ENCODE peak calls at places on chromosomes 5 and 9, in four cellular contexts. D, Z, X and T are unnamed samples.

GRCh38 chr5:79241535-79241979 is 5.6 kb downstream of the JMY start:
- DNase-seq in D (peak), Z (no peak), X (no peak), T (no peak)

GRCh38 chr9:15136646-15137045 is 170.4 kb downstream of the TTC39B start:
- DNase-seq in D (no peak), Z (no peak), X (peak), T (peak)

GRCh38 chr9:113476511-113476916 is 13.0 kb downstream of the RGS3 start:
- DNase-seq in D (no peak), Z (no peak), X (no peak), T (no peak)

GRCh38 chr5:58794875-58795274 is 212.0 kb downstream of the RAB3C start:
- DNase-seq in D (no peak), Z (no peak), X (no peak), T (no peak)

GRCh38 chr5:142110046-142110531 is 1.5 kb downstream of the NDFIP1 start:
- DNase-seq in D (peak), Z (peak), X (no peak), T (peak)

GRCh38 chr9:101893661-101894646 is 155.5 kb upstream of the GRIN3A start:
- DNase-seq in D (no peak), Z (no peak), X (peak), T (no peak)

GRCh38 chr5:137761560-137761959 is 7.4 kb upstream of the HNRNPA0 start:
- DNase-seq in D (no peak), Z (no peak), X (no peak), T (no peak)

GRCh38 chr5:81850932-81851331 is 100.0 kb upstream of the SSBP2 start:
- DNase-seq in D (no peak), Z (no peak), X (no peak), T (no peak)

GRCh38 chr5:174396541-174396940 is 327.8 kb upstream of the MSX2 start:
- DNase-seq in D (no peak), Z (no peak), X (no peak), T (no peak)

GRCh38 chr5:44538831-44539539 is 149.8 kb upstream of the FGF10 start:
- DNase-seq in D (no peak), Z (no peak), X (no peak), T (no peak)

GRCh38 chr5:178240341-178240741 is 7.7 kb upstream of the PHYKPL start:
- DNase-seq in D (no peak), Z (no peak), X (no peak), T (no peak)

GRCh38 chr9:116342071-116342470 is 188.5 kb downstream of the PAPPA start:
- DNase-seq in D (no peak), Z (peak), X (no peak), T (no peak)

GRCh38 chr5:150694638-150695037 is 6.2 kb downstream of the RBM22 start:
- DNase-seq in D (peak), Z (no peak), X (no peak), T (no peak)

GRCh38 chr5:89071101-89071940 is 188.3 kb upstream of the MEF2C start:
- DNase-seq in D (no peak), Z (no peak), X (no peak), T (no peak)

GRCh38 chr9:98709968-98710965 is 1.5 kb upstream of the GABBR2 start:
- DNase-seq in D (peak), Z (no peak), X (no peak), T (no peak)

GRCh38 chr5:98777295-98777694 is 3.8 kb downstream of the RGMB start:
- DNase-seq in D (no peak), Z (no peak), X (no peak), T (no peak)

GRCh38 chr5:128667148-128667547 is 129.1 kb upstream of the FBN2 start:
- DNase-seq in D (no peak), Z (no peak), X (no peak), T (peak)

GRCh38 chr5:62538017-62538942 is 40.3 kb upstream of the LRRC70 start:
- DNase-seq in D (peak), Z (peak), X (peak), T (no peak)

GRCh38 chr9:107807183-107807582 is 317.6 kb upstream of the KLF4 start:
- DNase-seq in D (peak), Z (no peak), X (no peak), T (no peak)

GRCh38 chr5:669111-669841 is 23.9 kb downstream of the TPPP start:
- DNase-seq in D (no peak), Z (peak), X (peak), T (no peak)

GRCh38 chr5:58407042-58407709 is 52.7 kb downstream of the PLK2 start:
- DNase-seq in D (peak), Z (no peak), X (no peak), T (peak)

GRCh38 chr9:138098908-138099791 is 221.6 kb downstream of the CACNA1B start:
- DNase-seq in D (no peak), Z (no peak), X (no peak), T (no peak)

GRCh38 chr9:16103613-16104012 is 550.8 kb downstream of the CCDC171 start:
- DNase-seq in D (peak), Z (no peak), X (no peak), T (no peak)

GRCh38 chr5:150671509-150672236 is 10.6 kb downstream of the MYOZ3 start:
- DNase-seq in D (no peak), Z (no peak), X (peak), T (no peak)

GRCh38 chr5:176364765-176365662 is at the start of gene ARL10:
- DNase-seq in D (peak), Z (no peak), X (no peak), T (no peak)

GRCh38 chr9:130660683-130661460 is 3.5 kb upstream of the PRDM12 start:
- DNase-seq in D (no peak), Z (no peak), X (no peak), T (no peak)

GRCh38 chr5:27821681-27822080 is 783.3 kb upstream of the CDH9 start:
- DNase-seq in D (no peak), Z (no peak), X (no peak), T (no peak)
- TF ChIP-seq MAZ in D (no peak), Z (no peak), X (no peak), T (no peak)

DNA sequence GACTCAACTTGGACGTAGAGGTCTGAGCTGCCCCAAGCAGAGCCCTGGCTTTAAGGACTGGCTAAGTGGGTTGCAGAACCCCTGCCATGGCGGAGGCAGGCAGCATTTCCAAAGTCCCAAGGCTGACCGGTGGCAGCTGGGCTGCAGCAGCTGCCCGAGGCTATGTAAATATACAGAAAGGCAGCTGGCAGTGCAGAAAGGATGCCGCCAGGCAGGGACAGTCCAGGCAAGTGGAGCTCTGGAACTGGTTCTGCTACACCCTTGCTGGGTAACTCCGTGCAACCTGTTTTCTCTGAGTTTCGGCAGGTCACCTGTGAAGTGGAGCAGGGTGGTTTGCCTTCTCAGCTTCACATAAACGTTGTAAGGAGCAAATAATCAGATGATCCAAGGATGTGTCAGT is 46.0 kb downstream of the SHB start:
- DNase-seq in D (no peak), Z (no peak), X (no peak), T (no peak)
- TF ChIP-seq MAFK in D (no peak), Z (no peak), X (no peak), T (no peak)

DNA sequence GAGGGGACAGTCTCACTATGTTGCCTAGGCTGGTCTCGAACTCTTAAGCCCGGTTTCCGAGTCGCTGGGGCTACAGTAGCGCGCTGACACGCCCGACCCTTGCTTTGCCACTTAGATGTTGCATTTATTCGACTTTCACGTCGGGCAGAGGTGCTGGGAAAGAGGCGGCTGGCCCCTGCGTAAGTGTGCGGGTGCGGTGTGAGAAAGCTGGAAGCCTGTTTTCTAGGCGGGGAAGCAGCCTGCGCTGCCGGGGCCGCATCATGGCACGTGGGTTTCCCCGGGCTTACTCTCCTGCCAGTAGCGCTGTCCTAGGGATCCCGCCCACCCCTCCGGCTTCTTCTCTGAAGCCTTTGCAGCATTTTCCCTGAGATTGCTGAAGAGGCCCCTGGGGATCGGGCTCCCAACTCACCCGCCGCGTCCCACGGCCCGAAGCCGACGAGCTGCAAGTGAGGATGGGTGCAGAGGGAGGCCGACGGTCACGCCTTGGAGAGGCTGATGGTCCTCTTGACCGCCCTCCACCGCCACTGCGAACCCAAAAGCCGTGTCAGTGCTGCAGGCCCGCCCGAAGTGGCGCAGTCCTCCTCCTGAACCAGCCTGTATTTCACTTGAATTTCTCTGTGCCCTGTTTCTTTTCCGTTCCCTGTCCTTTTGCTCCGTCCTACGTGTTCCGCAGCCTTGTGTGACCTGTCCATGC is 5.8 kb upstream of the TRIM41 start:
- DNase-seq in D (peak), Z (no peak), X (peak), T (peak)
- TF ChIP-seq MAZ in D (no peak), Z (no peak), X (peak), T (no peak)

GRCh38 chr5:14206028-14206725 is 63.0 kb downstream of the TRIO start:
- DNase-seq in D (no peak), Z (no peak), X (no peak), T (no peak)
- TF ChIP-seq MAFK in D (no peak), Z (no peak), X (no peak), T (no peak)

DNA sequence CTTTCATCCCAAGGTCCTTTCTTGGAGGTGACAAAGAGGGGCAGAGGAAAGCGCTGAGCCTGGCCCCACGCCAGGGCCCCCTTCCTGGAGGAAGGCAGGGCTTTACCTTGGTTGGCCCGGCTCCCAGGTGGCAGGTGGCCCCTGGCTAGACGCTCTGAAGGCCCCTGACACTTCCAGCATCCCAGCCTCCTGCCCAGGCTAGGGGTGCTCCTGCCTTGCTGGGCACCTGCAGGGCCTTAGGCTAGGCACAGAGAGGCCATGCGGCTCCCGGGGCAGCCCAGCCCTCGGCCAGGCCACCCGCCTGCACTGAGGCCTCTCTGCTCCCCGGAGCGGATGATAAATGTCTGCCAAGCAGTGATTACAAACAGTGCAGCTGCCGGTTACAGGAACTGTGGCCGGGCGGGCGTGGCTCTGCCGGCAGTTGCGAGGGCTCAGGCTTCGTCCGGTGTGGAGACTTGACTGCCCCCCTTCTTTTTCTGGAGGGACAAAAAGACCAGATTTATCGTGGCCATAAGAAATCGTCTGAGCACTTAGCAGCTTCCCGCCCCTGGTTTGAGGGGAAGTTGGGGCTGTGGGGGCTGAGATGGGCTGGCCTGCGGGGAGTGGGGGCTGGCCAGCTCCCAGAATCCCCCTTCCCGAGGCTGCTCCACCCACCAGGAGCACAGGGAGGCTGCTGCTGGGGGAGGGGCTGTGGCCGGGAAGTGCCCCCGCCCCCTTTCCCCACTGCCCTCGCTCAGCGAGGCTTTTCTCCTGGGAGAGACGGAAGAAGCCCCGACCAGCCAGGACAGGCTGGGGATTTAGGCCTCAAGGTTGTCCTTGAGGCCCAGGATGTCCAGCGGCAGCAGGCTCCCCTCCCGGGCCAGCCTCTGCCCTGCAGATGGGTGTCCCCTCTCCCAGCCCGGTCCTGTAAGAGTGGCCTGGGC is 31.6 kb upstream of the UBAC1 start:
- DNase-seq in D (peak), Z (peak), X (peak), T (peak)
- TF ChIP-seq MAZ in D (peak), Z (peak), X (peak), T (no peak)

DNA sequence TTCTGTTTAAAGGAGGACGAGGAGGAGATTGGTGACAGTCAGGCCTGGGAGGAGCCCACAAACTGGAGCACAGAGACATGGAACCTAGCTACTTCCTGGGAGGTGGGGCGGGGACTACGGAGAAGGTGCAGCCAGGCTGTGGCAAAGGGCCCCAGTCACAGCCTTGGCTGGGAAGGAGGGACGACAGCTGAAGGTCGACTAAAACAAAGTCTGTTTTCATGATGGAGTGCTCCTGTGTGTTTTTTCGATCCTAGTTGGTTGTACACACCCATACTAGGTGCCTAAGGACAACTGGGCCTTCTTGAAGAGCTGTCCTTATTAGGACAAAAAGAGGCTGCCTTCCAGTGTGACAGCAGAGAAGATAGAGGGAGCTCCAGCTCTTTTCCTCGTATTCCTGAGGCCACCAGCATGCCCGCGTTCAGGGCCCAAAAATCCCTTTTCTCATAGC is 2.9 kb downstream of the CCDC107 start:
- DNase-seq in D (peak), Z (peak), X (no peak), T (peak)
- TF ChIP-seq MAFK in D (no peak), Z (no peak), X (no peak), T (no peak)

GRCh38 chr5:131814990-131815389 is 18.2 kb upstream of the FNIP1 start:
- DNase-seq in D (peak), Z (no peak), X (peak), T (peak)
- TF ChIP-seq MAZ in D (no peak), Z (no peak), X (no peak), T (no peak)

GRCh38 chr5:105849701-105850100 is 1821.0 kb downstream of the EFNA5 start:
- DNase-seq in D (peak), Z (no peak), X (no peak), T (no peak)
- TF ChIP-seq MAFK in D (no peak), Z (no peak), X (no peak), T (no peak)

GRCh38 chr5:27130587-27130986 is 92.2 kb upstream of the CDH9 start:
- DNase-seq in D (peak), Z (no peak), X (no peak), T (no peak)
- TF ChIP-seq MAZ in D (no peak), Z (no peak), X (no peak), T (no peak)

GRCh38 chr5:74173665-74174064 is 466.9 kb downstream of the ENC1 start:
- DNase-seq in D (no peak), Z (peak), X (no peak), T (no peak)

GRCh38 chr5:74173260-74173659 is 467.3 kb downstream of the ENC1 start:
- DNase-seq in D (no peak), Z (no peak), X (no peak), T (no peak)

GRCh38 chr5:74169704-74170103 is 470.8 kb downstream of the ENC1 start:
- DNase-seq in D (no peak), Z (no peak), X (no peak), T (no peak)

GRCh38 chr5:74177995-74178394 is 462.5 kb downstream of the ENC1 start:
- DNase-seq in D (no peak), Z (no peak), X (no peak), T (no peak)

GRCh38 chr5:74174366-74174765 is 466.2 kb downstream of the ENC1 start:
- DNase-seq in D (peak), Z (no peak), X (no peak), T (no peak)
- TF ChIP-seq MAFK in D (no peak), Z (no peak), X (no peak), T (no peak)